ENCODE peak calls at places on chromosomes 4 and X, in eight cellular contexts. Y is foreskin fibroblast, P is heart right ventricle, K is mesendoderm, I is heart left ventricle, C is cardiac muscle cell, J is OCI-LY7, G is fibroblast of mammary gland. O is an unnamed sample.

GRCh38 chrX:48509245-48509590 is 426 bp downstream of the PORCN start:
- DNase-seq in J (no peak), I (no peak), P (no peak), G (no peak), K (no peak), C (no peak), Y (no peak), O (no peak)

GRCh38 chrX:33379839-33380238 is 168.5 kb upstream of the DMD start:
- DNase-seq in C (no peak), G (no peak), J (no peak), P (no peak), K (no peak), I (no peak), Y (no peak), O (no peak)

GRCh38 chr4:65943076-65943475 is 272.8 kb upstream of the EPHA5 start:
- DNase-seq in P (no peak), I (no peak), G (peak), K (peak), J (no peak), Y (no peak), C (peak), O (no peak)

GRCh38 chrX:17634542-17635207 is 102.6 kb upstream of the SCML1 start:
- DNase-seq in I (no peak), G (no peak), C (no peak), J (no peak), P (no peak), K (no peak), Y (no peak), O (no peak)

GRCh38 chr4:27861381-27861787 is 1000.7 kb downstream of the STIM2 start:
- DNase-seq in I (no peak), G (peak), Y (peak), P (no peak), J (peak), K (peak), C (peak), O (no peak)

GRCh38 chrX:64186974-64187761 is 18.3 kb downstream of the AMER1 start:
- DNase-seq in P (peak), I (peak), G (no peak), K (no peak), C (no peak), Y (no peak), J (no peak), O (no peak)

GRCh38 chr4:184969610-184970009 is 48.7 kb upstream of the HELT start:
- DNase-seq in K (no peak), P (no peak), Y (no peak), J (no peak), C (no peak), G (no peak), I (no peak), O (no peak)

GRCh38 chrX:17616936-17617335 is 120.4 kb upstream of the SCML1 start:
- DNase-seq in K (no peak), G (no peak), C (no peak), Y (no peak), I (no peak), J (no peak), P (no peak), O (no peak)

GRCh38 chr4:125432078-125432477 is 117.3 kb downstream of the FAT4 start:
- DNase-seq in J (no peak), G (peak), K (peak), P (no peak), Y (peak), I (peak), C (peak), O (no peak)

GRCh38 chr4:112736718-112737135 is 99.8 kb downstream of the LARP7 start:
- DNase-seq in P (no peak), G (no peak), J (no peak), C (no peak), I (no peak), Y (no peak), K (no peak), O (no peak)

GRCh38 chr4:129218897-129219296 is 122.9 kb downstream of the C4orf33 start:
- DNase-seq in G (no peak), C (peak), P (no peak), Y (peak), K (no peak), I (no peak), J (no peak), O (no peak)

GRCh38 chr4:65422109-65422508 is 248.2 kb downstream of the EPHA5 start:
- DNase-seq in I (no peak), Y (no peak), K (no peak), G (no peak), P (no peak), C (no peak), J (no peak), O (no peak)

GRCh38 chr4:158068063-158068462 is 104.8 kb downstream of the GASK1B start:
- DNase-seq in J (no peak), G (no peak), P (no peak), C (peak), I (no peak), Y (no peak), K (no peak), O (no peak)

GRCh38 chrX:13084611-13085010 is 40.2 kb upstream of the FAM9C start:
- DNase-seq in K (peak), J (no peak), I (no peak), G (no peak), P (no peak), Y (no peak), C (no peak), O (no peak)

GRCh38 chrX:137051978-137052640 is 18.3 kb upstream of the GPR101 start:
- DNase-seq in Y (peak), K (peak), P (peak), J (peak), C (peak), I (peak), G (peak), O (peak)

GRCh38 chrX:34881671-34882070 is 60.9 kb upstream of the FAM47B start:
- DNase-seq in G (no peak), P (no peak), I (no peak), C (no peak), J (no peak), K (no peak), Y (no peak), O (no peak)

GRCh38 chr4:7007142-7007907 is 35.8 kb upstream of the TADA2B start:
- DNase-seq in I (no peak), Y (no peak), J (no peak), C (no peak), G (no peak), P (no peak), K (peak), O (no peak)

GRCh38 chrX:101079223-101079622 is 544 bp downstream of the TMEM35A start:
- DNase-seq in Y (no peak), C (no peak), I (no peak), J (no peak), K (no peak), P (no peak), G (no peak), O (no peak)

GRCh38 chr4:926538-926937 is 5.6 kb downstream of the GAK start:
- DNase-seq in K (peak), G (peak), P (no peak), I (no peak), C (peak), J (peak), Y (peak), O (no peak)

GRCh38 chr4:114384629-114385028 is 214.0 kb upstream of the UGT8 start:
- DNase-seq in G (peak), K (peak), Y (peak), I (no peak), C (peak), J (peak), P (no peak), O (peak)

GRCh38 chrX:130725519-130725918 is 177.5 kb downstream of the ENOX2 start:
- DNase-seq in G (peak), P (no peak), C (no peak), Y (no peak), I (no peak), J (no peak), K (no peak), O (no peak)

GRCh38 chrX:140917354-140918115 is 84.9 kb upstream of the SPANXB1 start:
- DNase-seq in K (no peak), C (peak), G (no peak), I (no peak), J (no peak), P (no peak), Y (no peak), O (no peak)

GRCh38 chr4:6295495-6295894 is 25.8 kb downstream of the WFS1 start:
- DNase-seq in G (no peak), K (no peak), C (no peak), Y (no peak), J (no peak), P (no peak), I (no peak), O (no peak)

GRCh38 chr4:56828784-56829535 is 7.5 kb upstream of the SPINK2 start:
- DNase-seq in K (no peak), Y (peak), C (no peak), J (no peak), G (peak), I (no peak), P (no peak), O (no peak)

GRCh38 chr4:41814565-41814964 is 66.0 kb upstream of the PHOX2B start:
- DNase-seq in J (no peak), I (no peak), C (peak), K (peak), Y (peak), G (no peak), P (peak), O (no peak)

GRCh38 chr4:8368061-8368481 is 72.5 kb downstream of the ACOX3 start:
- DNase-seq in Y (no peak), J (no peak), P (no peak), C (no peak), G (no peak), K (no peak), I (peak), O (no peak)

GRCh38 chr4:171025776-171026175 is 787.4 kb upstream of the GALNTL6 start:
- DNase-seq in I (no peak), J (peak), C (no peak), P (no peak), Y (no peak), K (no peak), G (no peak), O (no peak)

GRCh38 chr4:2651998-2652397 is 104.1 kb downstream of the TNIP2 start:
- DNase-seq in I (no peak), Y (no peak), J (no peak), G (no peak), C (no peak), K (no peak), P (no peak), O (no peak)

GRCh38 chr4:167906851-167907250 is 185.5 kb upstream of the ANXA10 start:
- DNase-seq in P (no peak), K (no peak), Y (peak), C (no peak), J (no peak), G (peak), I (no peak), O (no peak)

GRCh38 chr4:152697284-152698011 is 17.7 kb upstream of the TMEM154 start:
- DNase-seq in Y (no peak), K (no peak), J (no peak), P (no peak), G (no peak), C (no peak), I (no peak), O (no peak)

GRCh38 chr4:111883557-111883999 is 261.7 kb upstream of the FAM241A start:
- DNase-seq in K (peak), I (no peak), C (no peak), P (no peak), Y (no peak), G (no peak), J (no peak), O (no peak)

GRCh38 chrX:109327271-109327670 is 154.6 kb downstream of the GUCY2F start:
- DNase-seq in K (no peak), I (no peak), J (no peak), Y (no peak), G (no peak), C (no peak), P (no peak), O (no peak)

GRCh38 chr4:124278477-124278876 is 434.1 kb downstream of the ANKRD50 start:
- DNase-seq in P (no peak), G (no peak), C (peak), J (no peak), I (no peak), K (peak), Y (no peak), O (peak)

GRCh38 chr4:89214308-89214707 is 93.3 kb downstream of the GPRIN3 start:
- DNase-seq in G (no peak), I (no peak), C (no peak), P (no peak), K (no peak), Y (no peak), J (no peak), O (no peak)

GRCh38 chr4:139241086-139241783 is 38.8 kb downstream of the MGARP start:
- DNase-seq in I (no peak), Y (no peak), G (no peak), C (no peak), K (peak), P (no peak), J (peak), O (no peak)

GRCh38 chrX:102650903-102651241 is 411 bp upstream of the GPRASP1 start:
- DNase-seq in K (no peak), J (no peak), G (peak), I (no peak), Y (no peak), P (no peak), C (no peak), O (no peak)
- H3K4me3 ChIP-seq in K (no peak), J (no peak), G (peak), I (peak), Y (peak), P (peak), C (peak), O (peak)

GRCh38 chrX:11787564-11787963 is 29.5 kb downstream of the MSL3 start:
- DNase-seq in P (peak), J (peak), G (peak), Y (peak), C (peak), K (peak), I (peak), O (no peak)
- H3K4me3 ChIP-seq in P (no peak), J (no peak), G (peak), Y (peak), C (no peak), K (no peak), I (peak), O (no peak)

DNA sequence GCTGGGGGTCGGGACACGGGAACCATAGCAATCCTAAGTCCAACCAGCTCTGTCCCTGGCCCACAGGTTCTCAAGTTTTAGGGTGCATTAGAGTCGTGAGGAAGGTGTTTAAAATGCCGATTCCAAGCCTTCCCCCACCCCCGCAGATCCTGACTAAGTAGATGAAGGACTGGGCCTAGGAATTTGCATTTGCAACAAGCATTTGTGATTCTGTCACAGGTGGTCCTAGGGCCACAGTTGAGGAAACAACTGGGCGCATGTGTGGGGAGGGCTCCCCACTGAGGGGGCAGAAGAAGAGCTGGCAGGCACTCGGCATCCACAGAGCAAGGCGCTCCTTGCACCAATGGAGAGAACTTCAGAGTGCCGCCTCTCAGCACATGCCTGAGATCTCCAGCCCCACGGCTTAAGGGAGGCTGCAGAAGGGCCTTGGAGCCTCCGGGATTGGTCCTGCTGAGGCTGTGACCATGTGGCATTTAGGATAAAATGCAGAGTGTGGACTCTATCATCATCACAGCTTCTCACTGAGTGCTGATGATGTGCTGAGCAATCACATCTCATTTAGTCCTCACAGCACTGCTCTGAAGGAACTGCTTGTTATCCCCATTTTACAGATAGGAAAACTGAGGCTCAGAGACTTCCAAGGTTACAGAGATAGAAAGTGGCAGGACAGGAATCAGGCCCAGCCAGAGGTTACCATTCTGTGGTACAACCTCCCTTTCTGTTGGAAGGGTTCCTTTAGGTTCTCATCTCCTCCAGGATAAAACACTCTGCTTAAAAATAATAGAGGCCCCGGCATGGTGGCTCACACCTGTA is 16.7 kb downstream of the SEL1L3 start:
- DNase-seq in K (no peak), P (no peak), Y (no peak), C (no peak), J (no peak), I (no peak), G (no peak), O (no peak)
- H3K4me3 ChIP-seq in K (no peak), P (no peak), Y (no peak), C (no peak), J (no peak), I (no peak), G (no peak), O (no peak)

GRCh38 chr4:151195801-151196200 is 81.2 kb upstream of the PRSS48 start:
- DNase-seq in K (no peak), J (no peak), C (peak), G (peak), P (no peak), I (no peak), Y (peak), O (no peak)
- H3K4me3 ChIP-seq in K (no peak), J (no peak), C (no peak), G (no peak), P (no peak), I (no peak), Y (no peak), O (no peak)

GRCh38 chr4:53598483-53598882 is 7.2 kb upstream of the LNX1 start:
- DNase-seq in C (no peak), G (no peak), K (no peak), Y (no peak), P (no peak), J (no peak), I (no peak), O (no peak)

GRCh38 chr4:53601251-53601764 is 10.0 kb upstream of the LNX1 start:
- DNase-seq in J (peak), P (peak), C (peak), I (peak), G (no peak), K (peak), Y (no peak), O (no peak)

GRCh38 chr4:53598901-53599300 is 7.6 kb upstream of the LNX1 start:
- DNase-seq in G (no peak), J (no peak), C (peak), P (no peak), I (no peak), K (no peak), Y (no peak), O (no peak)

GRCh38 chr4:53596901-53597300 is 5.6 kb upstream of the LNX1 start:
- DNase-seq in P (no peak), Y (no peak), J (no peak), I (no peak), K (no peak), G (no peak), C (no peak), O (no peak)

DNA sequence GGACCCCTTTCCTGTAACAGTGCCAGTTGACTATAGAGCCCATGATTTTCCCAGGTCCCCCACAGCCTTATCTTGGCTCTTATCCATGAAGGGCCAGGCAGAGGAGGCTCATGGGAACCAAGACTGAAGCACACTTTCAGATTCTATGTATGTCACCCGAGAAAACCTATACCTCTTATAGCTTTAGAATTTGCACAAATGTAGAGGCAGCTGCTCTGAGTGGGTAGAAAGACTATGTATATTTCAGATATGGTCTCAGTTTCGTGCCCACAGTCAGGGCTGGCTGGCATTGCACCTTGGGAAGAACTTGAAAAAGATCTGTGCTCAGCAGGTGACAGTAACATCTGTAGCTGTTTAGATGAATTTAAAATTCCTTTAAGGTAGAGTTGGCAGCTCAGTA is 8.3 kb upstream of the LNX1 start:
- DNase-seq in I (no peak), K (no peak), C (no peak), Y (no peak), J (no peak), G (no peak), P (no peak), O (no peak)
- H3K4me3 ChIP-seq in I (no peak), K (no peak), C (no peak), Y (no peak), J (no peak), G (no peak), P (no peak), O (no peak)

O was measured in HFF-Myc.